ENCODE peak calls at places on chromosomes 4 and X, in seven cellular contexts. Q, F, P, J, S, O and W are unnamed samples.

GRCh38 chrX:124573458-124573857 is 227.1 kb downstream of the SH2D1A start:
- DNase-seq in O (no peak), S (no peak), F (peak; percentile 65), P (no peak), Q (no peak), J (no peak), W (no peak)

GRCh38 chr4:159281781-159282180 is 178.9 kb downstream of the RAPGEF2 start:
- DNase-seq in P (no peak), O (no peak), J (no peak), F (no peak), Q (peak; percentile 40), S (no peak), W (no peak)

GRCh38 chr4:156476359-156476758 is 495.2 kb downstream of the PDGFC start:
- DNase-seq in Q (peak; percentile 89), J (no peak), O (no peak), S (no peak), P (no peak), F (peak; percentile 82), W (no peak)

GRCh38 chrX:66728818-66729271 is 90.0 kb upstream of the EDA2R start:
- DNase-seq in F (peak; percentile 69), S (peak; percentile 39), O (peak; percentile 62), J (peak; percentile 34), Q (peak; percentile 65), P (no peak), W (no peak)

GRCh38 chrX:78103656-78104446 is at the start of gene PGK1:
- DNase-seq in Q (peak; percentile 96), O (peak; percentile 95), J (peak; percentile 94), P (peak; percentile 75), F (peak; percentile 92), S (peak; percentile 96), W (peak; percentile 97)

GRCh38 chrX:56033495-56034180 is 198.5 kb upstream of the KLF8 start:
- DNase-seq in J (no peak), F (no peak), Q (no peak), S (no peak), P (no peak), O (no peak), W (no peak)

GRCh38 chrX:20530319-20530979 is 263.7 kb upstream of the RPS6KA3 start:
- DNase-seq in O (peak; percentile 52), P (peak; percentile 61), Q (peak; percentile 34), F (peak; percentile 58), S (peak; percentile 56), J (peak; percentile 63), W (no peak)

GRCh38 chr4:116016201-116016600 is 902.8 kb upstream of the NDST4 start:
- DNase-seq in F (peak; percentile 64), S (no peak), P (no peak), J (peak; percentile 61), Q (peak; percentile 21), O (peak; percentile 54), W (no peak)

GRCh38 chrX:109707322-109707721 is 25.7 kb downstream of the ACSL4 start:
- DNase-seq in Q (no peak), S (no peak), P (no peak), F (no peak), O (no peak), J (no peak), W (no peak)

GRCh38 chrX:40644175-40644574 is 3.2 kb downstream of the CXorf38 start:
- DNase-seq in J (no peak), P (no peak), S (no peak), Q (peak; percentile 42), F (no peak), O (no peak), W (no peak)

GRCh38 chr4:184380707-184381106 is 93.6 kb downstream of the IRF2 start:
- DNase-seq in O (no peak), Q (no peak), F (no peak), S (no peak), P (no peak), J (no peak), W (no peak)

GRCh38 chrX:83077606-83078005 is 430.5 kb upstream of the POU3F4 start:
- DNase-seq in J (no peak), S (peak; percentile 39), Q (no peak), F (no peak), O (peak; percentile 12), P (no peak), W (no peak)

GRCh38 chrX:140723251-140723650 is 13.7 kb downstream of the LINC00632 start:
- DNase-seq in P (no peak), Q (no peak), S (no peak), O (no peak), F (no peak), J (no peak), W (no peak)

GRCh38 chr4:143587703-143588102 is 74.2 kb downstream of the SMARCA5 start:
- DNase-seq in P (no peak), F (peak; percentile 45), Q (no peak), O (peak; percentile 14), S (no peak), J (no peak), W (no peak)

DNA sequence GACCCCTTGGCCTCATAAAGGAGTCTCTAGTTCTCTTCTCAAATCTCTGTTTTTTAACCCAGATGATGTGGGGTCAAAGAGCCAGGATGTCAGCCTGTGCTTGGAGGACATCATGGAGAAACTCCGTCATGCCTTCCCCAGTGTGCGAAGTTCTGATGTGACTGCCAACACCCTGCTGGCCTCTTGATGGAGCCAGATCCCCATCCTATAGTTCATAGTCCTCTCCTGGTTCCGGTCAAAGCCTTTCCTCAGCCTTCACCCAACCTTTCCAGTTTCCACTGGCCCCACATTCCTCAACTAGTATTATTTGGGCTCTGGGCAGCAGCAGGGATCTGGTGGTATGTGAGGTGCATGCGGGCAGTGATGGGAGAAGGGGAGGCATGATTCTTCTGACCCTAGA is 30.7 kb downstream of the TAF7L start:
- DNase-seq in J (no peak), Q (no peak), F (peak; percentile 16), S (no peak), O (no peak), P (no peak), W (no peak)
- TF ChIP-seq CTCF in J (no peak), Q (peak; percentile 14), F (no peak), S (no peak), O (no peak), P (no peak), W (peak; percentile 9)

GRCh38 chr4:84483738-84484137 is 15.4 kb downstream of the NKX6-1 start:
- DNase-seq in O (no peak), S (no peak), J (no peak), P (no peak), Q (no peak), F (no peak), W (no peak)

GRCh38 chr4:84481077-84481878 is 17.8 kb downstream of the NKX6-1 start:
- DNase-seq in S (no peak), P (no peak), Q (no peak), O (no peak), F (no peak), J (no peak), W (no peak)

GRCh38 chr4:84481879-84482245 is 17.2 kb downstream of the NKX6-1 start:
- DNase-seq in O (no peak), S (no peak), J (no peak), P (no peak), Q (no peak), F (no peak), W (no peak)

GRCh38 chr4:84484274-84484673 is 14.8 kb downstream of the NKX6-1 start:
- DNase-seq in Q (no peak), P (no peak), O (no peak), F (no peak), J (no peak), S (no peak), W (no peak)

GRCh38 chr4:84482564-84483563 is 16.2 kb downstream of the NKX6-1 start:
- DNase-seq in J (no peak), Q (no peak), O (no peak), F (no peak), P (no peak), S (no peak), W (no peak)
- TF ChIP-seq CTCF in J (no peak), Q (peak; percentile 22), O (no peak), F (no peak), P (no peak), S (no peak), W (no peak)

GRCh38 chr4:185914583-185915199 is 102.7 kb upstream of the SORBS2 start:
- DNase-seq in S (no peak), P (no peak), Q (no peak), F (no peak), J (no peak), O (no peak), W (no peak)
- TF ChIP-seq CTCF in S (no peak), P (no peak), Q (no peak), F (no peak), J (no peak), O (no peak), W (no peak)

DNA sequence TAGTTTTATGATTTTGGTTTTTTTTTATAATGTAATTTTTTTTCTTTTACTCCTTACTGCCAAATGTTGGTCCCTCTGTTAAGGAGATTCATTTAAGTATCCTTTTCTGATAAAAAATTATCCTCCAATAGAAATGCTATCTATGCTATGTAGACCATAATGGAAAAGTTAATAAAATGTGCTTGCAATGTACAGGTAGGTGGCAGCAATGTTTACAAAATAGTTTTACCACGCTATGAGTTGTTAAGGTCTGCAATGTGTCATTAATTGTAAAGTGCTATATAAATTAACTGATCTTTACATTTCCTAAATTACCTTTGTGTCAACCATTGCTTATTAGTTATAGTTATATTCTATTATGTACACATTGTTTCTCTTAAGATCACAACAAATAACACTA is 3.8 kb upstream of the CENPC start:
- DNase-seq in P (no peak), S (no peak), F (peak; percentile 48), J (no peak), Q (no peak), O (peak; percentile 68), W (no peak)
- TF ChIP-seq CTCF in P (no peak), S (peak; percentile 33), F (peak; percentile 48), J (peak; percentile 59), Q (no peak), O (peak; percentile 68), W (peak; percentile 46)

GRCh38 chrX:10617964-10618342 is 2.4 kb downstream of the MID1 start:
- DNase-seq in S (no peak), Q (peak; percentile 62), J (no peak), F (peak; percentile 62), O (no peak), P (no peak), W (no peak)
- TF ChIP-seq CTCF in S (no peak), Q (no peak), J (no peak), F (no peak), O (no peak), P (no peak), W (no peak)

DNA sequence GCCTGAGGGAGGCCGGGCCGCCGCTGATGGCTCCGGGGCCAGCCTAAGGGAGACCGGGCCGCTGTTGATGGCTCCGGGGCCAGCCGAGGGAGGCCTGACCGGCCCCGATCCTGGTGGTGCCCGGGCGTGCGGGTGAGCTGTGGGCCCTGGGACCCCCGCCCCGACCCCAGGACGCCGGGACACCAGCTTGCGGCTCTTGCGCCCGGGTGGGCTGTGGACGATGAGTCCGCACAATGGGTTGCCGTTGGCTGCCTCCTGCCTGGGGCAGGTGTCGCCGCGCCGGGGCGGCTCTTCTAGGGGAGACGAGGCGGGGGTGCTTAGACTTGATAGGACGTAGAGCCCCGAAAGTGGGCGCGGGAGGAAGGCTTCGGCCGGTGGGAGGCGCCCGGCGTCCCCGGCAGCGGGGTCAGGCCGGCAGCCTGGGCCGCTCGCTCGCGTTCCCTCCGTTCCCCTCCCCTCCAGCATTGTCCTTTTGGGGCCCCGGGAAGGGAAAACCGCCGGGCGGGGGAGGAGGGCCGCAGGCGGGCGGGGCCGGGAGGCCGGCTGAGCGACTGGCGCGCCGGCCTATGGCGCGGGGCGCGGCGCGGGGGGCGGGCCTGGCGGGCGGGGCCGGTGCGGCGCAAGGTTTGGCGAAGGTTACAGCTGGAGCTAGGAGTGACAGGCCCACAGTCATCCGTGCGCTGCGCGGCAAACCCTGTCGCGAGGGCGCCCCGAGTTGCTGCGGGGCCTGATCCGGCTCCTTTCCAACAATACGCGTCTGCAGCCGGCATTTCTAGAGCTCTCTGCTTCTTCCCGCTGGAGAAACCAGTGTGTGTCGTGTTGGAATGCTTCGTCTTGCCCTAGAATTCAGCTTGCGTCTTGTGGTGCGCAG is 819 bp downstream of the KIAA0232 start:
- DNase-seq in S (peak; percentile 89), F (peak; percentile 88), J (peak; percentile 90), P (peak; percentile 67), O (peak; percentile 85), Q (peak; percentile 87), W (peak; percentile 96)
- TF ChIP-seq CTCF in S (peak; percentile 23), F (no peak), J (no peak), P (no peak), O (no peak), Q (peak; percentile 8), W (peak; percentile 30)